ENCODE peak calls at places on chromosomes 6 and 20, in eight cellular contexts. H is HS-5; U is activated CD8-positive, alpha-beta memory T cell treated with anti-CD3 and anti-CD28 coated beads, Interleukin-2, amount 50 U/mL, for 4 hours; Z is neuronal stem cell; A is effector memory CD8-positive, alpha-beta T cell; W is HTR-8/SVneo; T is left ventricle myocardium superior; Y is HuH-7.5. G is an unnamed sample.

GRCh38 chr6:150142657-150143501 is at the start of gene PPP1R14C:
- DNase-seq in T (peak; percentile 69), W (no peak), U (no peak), Z (peak; percentile 58), A (peak; percentile 3), H (no peak), Y (peak; percentile 37), G (no peak)

GRCh38 chr6:133551847-133552331 is 310.7 kb downstream of the EYA4 start:
- DNase-seq in H (peak; percentile 93), Y (no peak), Z (no peak), U (no peak), W (peak; percentile 67), A (no peak), T (peak; percentile 60), G (no peak)

GRCh38 chr6:11750682-11751081 is 27.9 kb downstream of the ADTRP start:
- DNase-seq in U (no peak), W (no peak), H (no peak), Y (no peak), Z (no peak), A (no peak), T (no peak), G (no peak)

GRCh38 chr6:155333414-155333813 is 19.1 kb upstream of the TFB1M start:
- DNase-seq in Z (no peak), Y (no peak), W (no peak), U (peak; percentile 18), H (no peak), T (no peak), A (no peak), G (no peak)

GRCh38 chr6:158316022-158316421 is 3.8 kb downstream of the TULP4 start:
- DNase-seq in H (no peak), Y (no peak), T (no peak), U (no peak), W (no peak), A (no peak), Z (no peak), G (no peak)

GRCh38 chr20:57616143-57616951 is 3.9 kb downstream of the ZBP1 start:
- DNase-seq in Z (no peak), H (no peak), U (peak; percentile 9), A (no peak), Y (no peak), W (no peak), T (no peak), G (no peak)

GRCh38 chr6:170288091-170288631 is 2.7 kb downstream of the DLL1 start:
- DNase-seq in H (no peak), T (no peak), W (no peak), A (no peak), Y (no peak), Z (no peak), U (no peak), G (no peak)

GRCh38 chr20:45337367-45338120 is 10.7 kb downstream of the SDC4 start:
- DNase-seq in W (peak; percentile 96), A (no peak), T (peak; percentile 71), U (no peak), Y (no peak), Z (no peak), H (peak; percentile 89), G (no peak)

GRCh38 chr20:46787986-46788762 is 78.7 kb downstream of the SLC2A10 start:
- DNase-seq in H (no peak), A (no peak), U (no peak), W (no peak), Y (no peak), Z (no peak), T (no peak), G (no peak)

GRCh38 chr6:144745434-144745833 is 460.3 kb downstream of the UTRN start:
- DNase-seq in W (no peak), U (no peak), T (no peak), A (no peak), H (no peak), Y (no peak), Z (no peak), G (no peak)

GRCh38 chr20:36237477-36237876 is 1.2 kb downstream of the AAR2 start:
- DNase-seq in A (no peak), Y (no peak), T (no peak), U (no peak), W (no peak), H (no peak), Z (no peak), G (no peak)

GRCh38 chr6:113824863-113825262 is 32.3 kb upstream of the MARCKS start:
- DNase-seq in W (no peak), T (no peak), U (no peak), Z (no peak), H (no peak), Y (no peak), A (no peak), G (no peak)

GRCh38 chr6:30463651-30464618 is 25.4 kb upstream of the HLA-E start:
- DNase-seq in A (peak; percentile 71), U (peak; percentile 58), H (no peak), T (peak; percentile 61), Z (no peak), W (no peak), Y (no peak), G (peak; percentile 61)

GRCh38 chr20:35341366-35342028 is 49.3 kb upstream of the FAM83C start:
- DNase-seq in Y (no peak), W (no peak), T (no peak), U (no peak), Z (no peak), A (no peak), H (no peak), G (no peak)

GRCh38 chr6:166573456-166574216 is 12.8 kb downstream of the RAMACL start:
- DNase-seq in Z (no peak), T (no peak), W (no peak), Y (no peak), A (no peak), U (no peak), H (no peak), G (no peak)

GRCh38 chr20:44477151-44477550 is 1.5 kb downstream of the TTPAL start:
- DNase-seq in U (no peak), Z (no peak), W (no peak), Y (no peak), A (no peak), H (no peak), T (no peak), G (no peak)

GRCh38 chr6:105215506-105215905 is 35.7 kb upstream of the POPDC3 start:
- DNase-seq in T (no peak), W (no peak), A (no peak), U (no peak), Z (no peak), Y (no peak), H (no peak), G (no peak)

GRCh38 chr20:38001981-38002380 is 31.3 kb downstream of the TTI1 start:
- DNase-seq in T (no peak), H (no peak), Z (no peak), Y (no peak), W (no peak), A (no peak), U (no peak), G (no peak)

GRCh38 chr20:39534846-39535245 is 572.7 kb downstream of the DHX35 start:
- DNase-seq in A (no peak), W (no peak), Z (no peak), H (no peak), T (no peak), U (no peak), Y (no peak), G (no peak)